ENCODE peak calls at places on chromosome 17, in eight cellular contexts. One of them, this sample, is unnamed.

GRCh38 chr17:13337864-13338371 is 263.8 kb downstream of the HS3ST3A1 start:
- DNase-seq in NCI-H226: peak; percentile 28
- DNase-seq in tibial artery: no peak
- DNase-seq in left ventricle myocardium inferior: no peak
- DNase-seq in HEK293T: peak; percentile 45
- DNase-seq in EL: peak; percentile 74
- DNase-seq in glutamatergic neuron: no peak
- DNase-seq in SK-MEL-5: peak; percentile 61
- DNase-seq in this sample: peak; percentile 12

GRCh38 chr17:61397086-61397842 is 2.4 kb upstream of the TBX2 start:
- DNase-seq in left ventricle myocardium inferior: no peak
- DNase-seq in NCI-H226: no peak
- DNase-seq in SK-MEL-5: no peak
- DNase-seq in tibial artery: no peak
- DNase-seq in EL: peak; percentile 28
- DNase-seq in glutamatergic neuron: peak; percentile 67
- DNase-seq in HEK293T: peak; percentile 51
- DNase-seq in this sample: peak; percentile 81

GRCh38 chr17:4895676-4896331 is 3.5 kb upstream of the C17orf107 start:
- DNase-seq in SK-MEL-5: peak; percentile 72
- DNase-seq in tibial artery: no peak
- DNase-seq in HEK293T: no peak
- DNase-seq in EL: no peak
- DNase-seq in left ventricle myocardium inferior: no peak
- DNase-seq in glutamatergic neuron: peak; percentile 60
- DNase-seq in NCI-H226: no peak
- DNase-seq in this sample: no peak

GRCh38 chr17:78997231-78997741 is 12.3 kb downstream of the CANT1 start:
- DNase-seq in tibial artery: peak; percentile 17
- DNase-seq in glutamatergic neuron: no peak
- DNase-seq in HEK293T: no peak
- DNase-seq in NCI-H226: no peak
- DNase-seq in EL: no peak
- DNase-seq in left ventricle myocardium inferior: no peak
- DNase-seq in SK-MEL-5: no peak
- DNase-seq in this sample: no peak

GRCh38 chr17:72426321-72426720 is 305.5 kb downstream of the SOX9 start:
- DNase-seq in left ventricle myocardium inferior: no peak
- DNase-seq in NCI-H226: no peak
- DNase-seq in glutamatergic neuron: no peak
- DNase-seq in HEK293T: no peak
- DNase-seq in EL: no peak
- DNase-seq in SK-MEL-5: no peak
- DNase-seq in tibial artery: no peak
- DNase-seq in this sample: no peak

GRCh38 chr17:46266656-46267544 is 28.0 kb upstream of the LRRC37A start:
- DNase-seq in SK-MEL-5: peak; percentile 85
- DNase-seq in NCI-H226: peak; percentile 72
- DNase-seq in glutamatergic neuron: peak; percentile 87
- DNase-seq in EL: peak; percentile 94
- DNase-seq in left ventricle myocardium inferior: peak; percentile 89
- DNase-seq in tibial artery: peak; percentile 79
- DNase-seq in HEK293T: peak; percentile 91
- DNase-seq in this sample: peak; percentile 83

GRCh38 chr17:39002991-39003715 is 36.0 kb upstream of the FBXO47 start:
- DNase-seq in HEK293T: no peak
- DNase-seq in SK-MEL-5: no peak
- DNase-seq in tibial artery: peak; percentile 92
- DNase-seq in EL: peak; percentile 79
- DNase-seq in glutamatergic neuron: no peak
- DNase-seq in NCI-H226: no peak
- DNase-seq in left ventricle myocardium inferior: peak; percentile 86
- DNase-seq in this sample: no peak

GRCh38 chr17:3827124-3827773 is 18.8 kb downstream of the NCBP3 start:
- DNase-seq in SK-MEL-5: peak; percentile 85
- DNase-seq in left ventricle myocardium inferior: no peak
- DNase-seq in tibial artery: no peak
- DNase-seq in NCI-H226: peak; percentile 20
- DNase-seq in HEK293T: peak; percentile 59
- DNase-seq in EL: peak; percentile 71
- DNase-seq in glutamatergic neuron: peak; percentile 68
- DNase-seq in this sample: no peak

This sample was measured in T1000.